ENCODE peak calls at places on chromosomes 13 and 19, in eight cellular contexts. F, L, R, O, T, J, N and I are unnamed samples.

GRCh38 chr19:18507727-18508440 is 14.0 kb downstream of the ELL start:
- DNase-seq in F (peak), L (no peak), R (no peak), O (peak), T (no peak), J (no peak), N (no peak), I (no peak)

GRCh38 chr19:14432817-14433453 is at the start of gene PKN1:
- DNase-seq in F (no peak), L (no peak), R (no peak), O (peak), T (peak), J (no peak), N (peak), I (peak)

GRCh38 chr13:33466262-33466661 is 180.7 kb upstream of the STARD13 start:
- DNase-seq in F (no peak), L (no peak), R (no peak), O (no peak), T (no peak), J (no peak), N (no peak), I (no peak)

GRCh38 chr19:1041835-1042685 is 2.2 kb downstream of the ABCA7 start:
- DNase-seq in F (peak), L (no peak), R (peak), O (no peak), T (no peak), J (no peak), N (no peak), I (no peak)

GRCh38 chr13:107202371-107203023 is 634.6 kb upstream of the ARGLU1 start:
- DNase-seq in F (no peak), L (no peak), R (no peak), O (no peak), T (no peak), J (no peak), N (no peak), I (peak)

GRCh38 chr19:21317821-21318220 is 11.4 kb downstream of the ZNF708 start:
- DNase-seq in F (no peak), L (no peak), R (no peak), O (no peak), T (no peak), J (no peak), N (no peak), I (no peak)

GRCh38 chr13:46359731-46360130 is 27.3 kb downstream of the RUBCNL start:
- DNase-seq in F (no peak), L (no peak), R (no peak), O (no peak), T (no peak), J (peak), N (no peak), I (no peak)

GRCh38 chr13:46389985-46390384 is 2.9 kb upstream of the RUBCNL start:
- DNase-seq in F (no peak), L (no peak), R (no peak), O (peak), T (peak), J (no peak), N (no peak), I (no peak)

GRCh38 chr19:7442423-7442822 is 46.4 kb downstream of the PEX11G start:
- DNase-seq in F (no peak), L (no peak), R (no peak), O (no peak), T (no peak), J (no peak), N (no peak), I (no peak)

GRCh38 chr13:111328111-111328802 is 7.8 kb downstream of the TEX29 start:
- DNase-seq in F (no peak), L (no peak), R (peak), O (no peak), T (no peak), J (no peak), N (no peak), I (no peak)

GRCh38 chr13:108322206-108322824 is 52.8 kb downstream of the TNFSF13B start:
- DNase-seq in F (no peak), L (peak), R (no peak), O (no peak), T (no peak), J (peak), N (no peak), I (peak)

GRCh38 chr19:41083516-41083915 is 4.7 kb upstream of the CYP2A13 start:
- DNase-seq in F (no peak), L (no peak), R (no peak), O (no peak), T (no peak), J (no peak), N (no peak), I (no peak)

GRCh38 chr13:108360139-108360538 is 90.6 kb downstream of the TNFSF13B start:
- DNase-seq in F (no peak), L (no peak), R (no peak), O (no peak), T (no peak), J (no peak), N (no peak), I (no peak)

GRCh38 chr19:13689050-13689449 is 75.3 kb upstream of the MRI1 start:
- DNase-seq in F (peak), L (no peak), R (no peak), O (peak), T (no peak), J (peak), N (no peak), I (no peak)

GRCh38 chr13:26179344-26179743 is 42.8 kb downstream of the RNF6 start:
- DNase-seq in F (no peak), L (no peak), R (no peak), O (no peak), T (no peak), J (no peak), N (no peak), I (no peak)

GRCh38 chr13:50969691-50970090 is 60.1 kb downstream of the RNASEH2B start:
- DNase-seq in F (peak), L (no peak), R (no peak), O (no peak), T (no peak), J (no peak), N (no peak), I (no peak)

GRCh38 chr19:33403221-33403972 is 29.9 kb downstream of the CEBPG start:
- DNase-seq in F (peak), L (no peak), R (peak), O (peak), T (no peak), J (no peak), N (no peak), I (no peak)

GRCh38 chr13:64332048-64332447 is 2898.1 kb downstream of the PCDH9 start:
- DNase-seq in F (no peak), L (no peak), R (no peak), O (no peak), T (no peak), J (no peak), N (no peak), I (no peak)

GRCh38 chr13:20608438-20609020 is 41.6 kb downstream of the IFT88 start:
- DNase-seq in F (no peak), L (no peak), R (no peak), O (no peak), T (no peak), J (no peak), N (no peak), I (no peak)

GRCh38 chr13:88945793-88946192 is 1274.6 kb downstream of the SLITRK5 start:
- DNase-seq in F (no peak), L (no peak), R (no peak), O (no peak), T (no peak), J (no peak), N (no peak), I (no peak)

GRCh38 chr19:36916991-36917390 is 859 bp downstream of the ZNF568 start:
- DNase-seq in F (peak), L (no peak), R (no peak), O (no peak), T (no peak), J (peak), N (no peak), I (no peak)

GRCh38 chr19:53600217-53600616 is 31.6 kb upstream of the DPRX start:
- DNase-seq in F (no peak), L (no peak), R (no peak), O (no peak), T (no peak), J (no peak), N (no peak), I (no peak)

GRCh38 chr19:18290250-18291018 is 9.0 kb upstream of the JUND start:
- DNase-seq in F (no peak), L (no peak), R (peak), O (no peak), T (peak), J (no peak), N (peak), I (no peak)

GRCh38 chr19:17871878-17872250 is at the start of gene SLC5A5:
- DNase-seq in F (no peak), L (no peak), R (no peak), O (no peak), T (peak), J (no peak), N (peak), I (no peak)

GRCh38 chr13:89865331-89865833 is 1482.1 kb upstream of the MIR17HG start:
- DNase-seq in F (no peak), L (no peak), R (no peak), O (no peak), T (no peak), J (no peak), N (no peak), I (no peak)

GRCh38 chr13:41995946-41996345 is 35.0 kb upstream of the VWA8 start:
- DNase-seq in F (no peak), L (no peak), R (no peak), O (no peak), T (peak), J (no peak), N (no peak), I (no peak)

GRCh38 chr19:38290631-38291147 is 13.4 kb upstream of the C19orf33 start:
- DNase-seq in F (no peak), L (peak), R (no peak), O (no peak), T (no peak), J (peak), N (no peak), I (no peak)

GRCh38 chr19:23996549-23996948 is 81.9 kb downstream of the ZNF726 start:
- DNase-seq in F (peak), L (no peak), R (no peak), O (peak), T (no peak), J (no peak), N (no peak), I (no peak)

GRCh38 chr13:77521194-77521593 is 14.3 kb upstream of the SCEL start:
- DNase-seq in F (no peak), L (no peak), R (no peak), O (no peak), T (no peak), J (peak), N (no peak), I (no peak)